ENCODE peak calls at places on chromosomes 11 and 22, in seven cellular contexts. One of them, this sample, is unnamed.

GRCh38 chr22:30650508-30651116 is 15.0 kb downstream of the SLC35E4 start:
- DNase-seq in psoas muscle: no peak
- DNase-seq in breast epithelium: no peak
- DNase-seq in lung: no peak
- DNase-seq in activated T-cell treated with anti-CD3 and anti-CD28 coated beads for 1 hour: no peak
- DNase-seq in NCI-H446 treated with DMSO at 0.1 percent for 48 hours: peak
- DNase-seq in CD4-positive, alpha-beta T cell: no peak
- DNase-seq in this sample: peak

GRCh38 chr11:105937331-105937730 is 84.7 kb downstream of the MSANTD4 start:
- DNase-seq in psoas muscle: no peak
- DNase-seq in breast epithelium: no peak
- DNase-seq in lung: no peak
- DNase-seq in activated T-cell treated with anti-CD3 and anti-CD28 coated beads for 1 hour: no peak
- DNase-seq in NCI-H446 treated with DMSO at 0.1 percent for 48 hours: no peak
- DNase-seq in CD4-positive, alpha-beta T cell: no peak
- DNase-seq in this sample: no peak

GRCh38 chr11:110148775-110149744 is 55.9 kb downstream of the ZC3H12C start:
- DNase-seq in psoas muscle: no peak
- DNase-seq in breast epithelium: no peak
- DNase-seq in lung: no peak
- DNase-seq in activated T-cell treated with anti-CD3 and anti-CD28 coated beads for 1 hour: no peak
- DNase-seq in NCI-H446 treated with DMSO at 0.1 percent for 48 hours: no peak
- DNase-seq in CD4-positive, alpha-beta T cell: no peak
- DNase-seq in this sample: peak

GRCh38 chr11:4178813-4179662 is 84.4 kb downstream of the RRM1 start:
- DNase-seq in psoas muscle: no peak
- DNase-seq in breast epithelium: no peak
- DNase-seq in lung: no peak
- DNase-seq in activated T-cell treated with anti-CD3 and anti-CD28 coated beads for 1 hour: no peak
- DNase-seq in NCI-H446 treated with DMSO at 0.1 percent for 48 hours: no peak
- DNase-seq in CD4-positive, alpha-beta T cell: no peak
- DNase-seq in this sample: no peak

GRCh38 chr11:12280199-12280837 is 97.1 kb upstream of the PARVA start:
- DNase-seq in psoas muscle: no peak
- DNase-seq in breast epithelium: no peak
- DNase-seq in lung: no peak
- DNase-seq in activated T-cell treated with anti-CD3 and anti-CD28 coated beads for 1 hour: no peak
- DNase-seq in NCI-H446 treated with DMSO at 0.1 percent for 48 hours: no peak
- DNase-seq in CD4-positive, alpha-beta T cell: no peak
- DNase-seq in this sample: no peak

GRCh38 chr11:126433989-126434949 is 78.8 kb downstream of the ST3GAL4 start:
- DNase-seq in psoas muscle: no peak
- DNase-seq in breast epithelium: no peak
- DNase-seq in lung: no peak
- DNase-seq in activated T-cell treated with anti-CD3 and anti-CD28 coated beads for 1 hour: no peak
- DNase-seq in NCI-H446 treated with DMSO at 0.1 percent for 48 hours: no peak
- DNase-seq in CD4-positive, alpha-beta T cell: no peak
- DNase-seq in this sample: no peak

GRCh38 chr11:20388096-20389055 is 860 bp downstream of the PRMT3 start:
- DNase-seq in psoas muscle: no peak
- DNase-seq in breast epithelium: no peak
- DNase-seq in lung: no peak
- DNase-seq in activated T-cell treated with anti-CD3 and anti-CD28 coated beads for 1 hour: peak
- DNase-seq in NCI-H446 treated with DMSO at 0.1 percent for 48 hours: peak
- DNase-seq in CD4-positive, alpha-beta T cell: no peak
- DNase-seq in this sample: no peak

GRCh38 chr11:67179892-67180490 is 60.9 kb downstream of the KDM2A start:
- DNase-seq in psoas muscle: no peak
- DNase-seq in breast epithelium: no peak
- DNase-seq in lung: no peak
- DNase-seq in activated T-cell treated with anti-CD3 and anti-CD28 coated beads for 1 hour: no peak
- DNase-seq in NCI-H446 treated with DMSO at 0.1 percent for 48 hours: no peak
- DNase-seq in CD4-positive, alpha-beta T cell: no peak
- DNase-seq in this sample: peak

GRCh38 chr11:124493256-124493655 is 47.8 kb upstream of the OR8B8 start:
- DNase-seq in psoas muscle: no peak
- DNase-seq in breast epithelium: no peak
- DNase-seq in lung: no peak
- DNase-seq in activated T-cell treated with anti-CD3 and anti-CD28 coated beads for 1 hour: no peak
- DNase-seq in NCI-H446 treated with DMSO at 0.1 percent for 48 hours: no peak
- DNase-seq in CD4-positive, alpha-beta T cell: no peak
- DNase-seq in this sample: no peak

GRCh38 chr11:75532200-75532972 is 6.6 kb upstream of the GDPD5 start:
- DNase-seq in psoas muscle: peak
- DNase-seq in breast epithelium: peak
- DNase-seq in lung: peak
- DNase-seq in activated T-cell treated with anti-CD3 and anti-CD28 coated beads for 1 hour: peak
- DNase-seq in NCI-H446 treated with DMSO at 0.1 percent for 48 hours: peak
- DNase-seq in CD4-positive, alpha-beta T cell: peak
- DNase-seq in this sample: peak

GRCh38 chr11:124329787-124330478 is 9.9 kb upstream of the OR8D2 start:
- DNase-seq in psoas muscle: no peak
- DNase-seq in breast epithelium: no peak
- DNase-seq in lung: no peak
- DNase-seq in activated T-cell treated with anti-CD3 and anti-CD28 coated beads for 1 hour: no peak
- DNase-seq in NCI-H446 treated with DMSO at 0.1 percent for 48 hours: no peak
- DNase-seq in CD4-positive, alpha-beta T cell: no peak
- DNase-seq in this sample: peak

GRCh38 chr22:49017769-49018330 is 809.8 kb downstream of the BRD1 start:
- DNase-seq in psoas muscle: no peak
- DNase-seq in breast epithelium: peak
- DNase-seq in lung: no peak
- DNase-seq in activated T-cell treated with anti-CD3 and anti-CD28 coated beads for 1 hour: no peak
- DNase-seq in NCI-H446 treated with DMSO at 0.1 percent for 48 hours: no peak
- DNase-seq in CD4-positive, alpha-beta T cell: no peak
- DNase-seq in this sample: no peak

GRCh38 chr22:48745842-48746788 is 1081.6 kb downstream of the BRD1 start:
- DNase-seq in psoas muscle: no peak
- DNase-seq in breast epithelium: peak
- DNase-seq in lung: peak
- DNase-seq in activated T-cell treated with anti-CD3 and anti-CD28 coated beads for 1 hour: no peak
- DNase-seq in NCI-H446 treated with DMSO at 0.1 percent for 48 hours: no peak
- DNase-seq in CD4-positive, alpha-beta T cell: no peak
- DNase-seq in this sample: no peak

GRCh38 chr22:24289138-24289537 is 18.5 kb downstream of the SPECC1L start:
- DNase-seq in psoas muscle: no peak
- DNase-seq in breast epithelium: no peak
- DNase-seq in lung: no peak
- DNase-seq in activated T-cell treated with anti-CD3 and anti-CD28 coated beads for 1 hour: no peak
- DNase-seq in NCI-H446 treated with DMSO at 0.1 percent for 48 hours: peak
- DNase-seq in CD4-positive, alpha-beta T cell: no peak
- DNase-seq in this sample: peak

GRCh38 chr11:64723907-64724862 is 1.2 kb upstream of the NRXN2 start:
- DNase-seq in psoas muscle: no peak
- DNase-seq in breast epithelium: no peak
- DNase-seq in lung: no peak
- DNase-seq in activated T-cell treated with anti-CD3 and anti-CD28 coated beads for 1 hour: no peak
- DNase-seq in NCI-H446 treated with DMSO at 0.1 percent for 48 hours: no peak
- DNase-seq in CD4-positive, alpha-beta T cell: no peak
- DNase-seq in this sample: no peak

GRCh38 chr22:29342577-29343312 is 27.2 kb upstream of the RASL10A start:
- DNase-seq in psoas muscle: no peak
- DNase-seq in breast epithelium: no peak
- DNase-seq in lung: no peak
- DNase-seq in activated T-cell treated with anti-CD3 and anti-CD28 coated beads for 1 hour: no peak
- DNase-seq in NCI-H446 treated with DMSO at 0.1 percent for 48 hours: no peak
- DNase-seq in CD4-positive, alpha-beta T cell: no peak
- DNase-seq in this sample: no peak

GRCh38 chr11:45092901-45093760 is 53.3 kb upstream of the PRDM11 start:
- DNase-seq in psoas muscle: no peak
- DNase-seq in breast epithelium: peak
- DNase-seq in lung: no peak
- DNase-seq in activated T-cell treated with anti-CD3 and anti-CD28 coated beads for 1 hour: no peak
- DNase-seq in NCI-H446 treated with DMSO at 0.1 percent for 48 hours: no peak
- DNase-seq in CD4-positive, alpha-beta T cell: no peak
- DNase-seq in this sample: no peak

GRCh38 chr11:110339456-110339855 is 43.0 kb upstream of the RDX start:
- DNase-seq in psoas muscle: no peak
- DNase-seq in breast epithelium: no peak
- DNase-seq in lung: no peak
- DNase-seq in activated T-cell treated with anti-CD3 and anti-CD28 coated beads for 1 hour: no peak
- DNase-seq in NCI-H446 treated with DMSO at 0.1 percent for 48 hours: no peak
- DNase-seq in CD4-positive, alpha-beta T cell: no peak
- DNase-seq in this sample: no peak

GRCh38 chr22:37273126-37273845 is 9.0 kb upstream of the CYTH4 start:
- DNase-seq in psoas muscle: no peak
- DNase-seq in breast epithelium: no peak
- DNase-seq in lung: no peak
- DNase-seq in activated T-cell treated with anti-CD3 and anti-CD28 coated beads for 1 hour: no peak
- DNase-seq in NCI-H446 treated with DMSO at 0.1 percent for 48 hours: no peak
- DNase-seq in CD4-positive, alpha-beta T cell: no peak
- DNase-seq in this sample: no peak

GRCh38 chr11:132408877-132409276 is 1038.5 kb downstream of the NTM start:
- DNase-seq in psoas muscle: no peak
- DNase-seq in breast epithelium: no peak
- DNase-seq in lung: no peak
- DNase-seq in activated T-cell treated with anti-CD3 and anti-CD28 coated beads for 1 hour: no peak
- DNase-seq in NCI-H446 treated with DMSO at 0.1 percent for 48 hours: no peak
- DNase-seq in CD4-positive, alpha-beta T cell: no peak
- DNase-seq in this sample: no peak

GRCh38 chr11:128499613-128500213 is 87.6 kb downstream of the ETS1 start:
- DNase-seq in psoas muscle: no peak
- DNase-seq in breast epithelium: no peak
- DNase-seq in lung: no peak
- DNase-seq in activated T-cell treated with anti-CD3 and anti-CD28 coated beads for 1 hour: no peak
- DNase-seq in NCI-H446 treated with DMSO at 0.1 percent for 48 hours: no peak
- DNase-seq in CD4-positive, alpha-beta T cell: no peak
- DNase-seq in this sample: peak

GRCh38 chr22:34903416-34903815 is 162.5 kb upstream of the ISX start:
- DNase-seq in psoas muscle: no peak
- DNase-seq in breast epithelium: no peak
- DNase-seq in lung: no peak
- DNase-seq in activated T-cell treated with anti-CD3 and anti-CD28 coated beads for 1 hour: no peak
- DNase-seq in NCI-H446 treated with DMSO at 0.1 percent for 48 hours: no peak
- DNase-seq in CD4-positive, alpha-beta T cell: no peak
- DNase-seq in this sample: no peak

GRCh38 chr11:84800755-84801346 is 826.3 kb downstream of the DLG2 start:
- DNase-seq in psoas muscle: no peak
- DNase-seq in breast epithelium: no peak
- DNase-seq in lung: no peak
- DNase-seq in activated T-cell treated with anti-CD3 and anti-CD28 coated beads for 1 hour: no peak
- DNase-seq in NCI-H446 treated with DMSO at 0.1 percent for 48 hours: no peak
- DNase-seq in CD4-positive, alpha-beta T cell: no peak
- DNase-seq in this sample: no peak

GRCh38 chr11:117670924-117671323 is 126.1 kb downstream of the DSCAML1 start:
- DNase-seq in psoas muscle: no peak
- DNase-seq in breast epithelium: no peak
- DNase-seq in lung: no peak
- DNase-seq in activated T-cell treated with anti-CD3 and anti-CD28 coated beads for 1 hour: no peak
- DNase-seq in NCI-H446 treated with DMSO at 0.1 percent for 48 hours: no peak
- DNase-seq in CD4-positive, alpha-beta T cell: no peak
- DNase-seq in this sample: no peak

GRCh38 chr22:28563636-28564035 is 116.0 kb downstream of the TTC28 start:
- DNase-seq in psoas muscle: no peak
- DNase-seq in breast epithelium: no peak
- DNase-seq in lung: no peak
- DNase-seq in activated T-cell treated with anti-CD3 and anti-CD28 coated beads for 1 hour: no peak
- DNase-seq in NCI-H446 treated with DMSO at 0.1 percent for 48 hours: no peak
- DNase-seq in CD4-positive, alpha-beta T cell: no peak
- DNase-seq in this sample: no peak

GRCh38 chr11:106160494-106160893 is 83.0 kb downstream of the AASDHPPT start:
- DNase-seq in psoas muscle: no peak
- DNase-seq in breast epithelium: no peak
- DNase-seq in lung: no peak
- DNase-seq in activated T-cell treated with anti-CD3 and anti-CD28 coated beads for 1 hour: no peak
- DNase-seq in NCI-H446 treated with DMSO at 0.1 percent for 48 hours: no peak
- DNase-seq in CD4-positive, alpha-beta T cell: no peak
- DNase-seq in this sample: no peak

GRCh38 chr11:117928818-117929567 is at the start of gene TMPRSS13:
- DNase-seq in psoas muscle: no peak
- DNase-seq in breast epithelium: peak
- DNase-seq in lung: peak
- DNase-seq in activated T-cell treated with anti-CD3 and anti-CD28 coated beads for 1 hour: no peak
- DNase-seq in NCI-H446 treated with DMSO at 0.1 percent for 48 hours: no peak
- DNase-seq in CD4-positive, alpha-beta T cell: no peak
- DNase-seq in this sample: no peak

GRCh38 chr11:72816404-72816990 is 2.3 kb downstream of the ATG16L2 start:
- DNase-seq in psoas muscle: no peak
- DNase-seq in breast epithelium: no peak
- DNase-seq in lung: no peak
- DNase-seq in activated T-cell treated with anti-CD3 and anti-CD28 coated beads for 1 hour: no peak
- DNase-seq in NCI-H446 treated with DMSO at 0.1 percent for 48 hours: no peak
- DNase-seq in CD4-positive, alpha-beta T cell: no peak
- DNase-seq in this sample: no peak

GRCh38 chr22:43777204-43777671 is 34.9 kb downstream of the EFCAB6 start:
- DNase-seq in psoas muscle: no peak
- DNase-seq in breast epithelium: peak
- DNase-seq in lung: no peak
- DNase-seq in activated T-cell treated with anti-CD3 and anti-CD28 coated beads for 1 hour: no peak
- DNase-seq in NCI-H446 treated with DMSO at 0.1 percent for 48 hours: no peak
- DNase-seq in CD4-positive, alpha-beta T cell: no peak
- DNase-seq in this sample: peak

GRCh38 chr11:96486890-96487633 is 97.2 kb downstream of the JRKL start:
- DNase-seq in psoas muscle: no peak
- DNase-seq in breast epithelium: no peak
- DNase-seq in lung: peak
- DNase-seq in activated T-cell treated with anti-CD3 and anti-CD28 coated beads for 1 hour: no peak
- DNase-seq in NCI-H446 treated with DMSO at 0.1 percent for 48 hours: no peak
- DNase-seq in CD4-positive, alpha-beta T cell: no peak
- DNase-seq in this sample: no peak

GRCh38 chr11:9717719-9718118 is 53.8 kb downstream of the SWAP70 start:
- DNase-seq in psoas muscle: no peak
- DNase-seq in breast epithelium: no peak
- DNase-seq in lung: no peak
- DNase-seq in activated T-cell treated with anti-CD3 and anti-CD28 coated beads for 1 hour: no peak
- DNase-seq in NCI-H446 treated with DMSO at 0.1 percent for 48 hours: no peak
- DNase-seq in CD4-positive, alpha-beta T cell: no peak
- DNase-seq in this sample: peak

GRCh38 chr22:48396785-48397530 is 1430.7 kb downstream of the BRD1 start:
- DNase-seq in psoas muscle: no peak
- DNase-seq in breast epithelium: no peak
- DNase-seq in lung: no peak
- DNase-seq in activated T-cell treated with anti-CD3 and anti-CD28 coated beads for 1 hour: no peak
- DNase-seq in NCI-H446 treated with DMSO at 0.1 percent for 48 hours: no peak
- DNase-seq in CD4-positive, alpha-beta T cell: no peak
- DNase-seq in this sample: no peak